ENCODE peak calls at places on chromosome 9, in seven cellular contexts. K is suprapubic skin, R is body of pancreas, V is fibroblast of lung, M is right atrium auricular region, G is stomach, H is HCT116. X is an unnamed sample.
A peak's percentile ranks its signal among the peaks of the same experiment; 100 is the strongest.

GRCh38 chr9:36772449-36773370 is 200.0 kb downstream of the MELK start:
- DNase-seq in K (no peak), V (peak; percentile 19), H (no peak), G (no peak), R (no peak), M (no peak), X (no peak)

GRCh38 chr9:108297025-108297424 is 558.8 kb downstream of the ACTL7B start:
- DNase-seq in V (peak; percentile 74), K (peak; percentile 84), R (no peak), G (no peak), M (no peak), H (no peak), X (no peak)

GRCh38 chr9:35193762-35194161 is 32.0 kb downstream of the UNC13B start:
- DNase-seq in H (no peak), R (no peak), K (no peak), M (no peak), G (no peak), V (no peak), X (no peak)

GRCh38 chr9:128921881-128922763 is 1.3 kb downstream of the PHYHD1 start:
- DNase-seq in R (peak; percentile 70), M (peak; percentile 69), G (peak; percentile 55), V (peak; percentile 33), K (no peak), H (no peak), X (no peak)

GRCh38 chr9:107907715-107908114 is 418.1 kb upstream of the KLF4 start:
- DNase-seq in M (no peak), V (no peak), H (no peak), R (no peak), K (no peak), G (no peak), X (no peak)

GRCh38 chr9:109381011-109381729 is 60.3 kb upstream of the EPB41L4B start:
- DNase-seq in M (no peak), R (no peak), H (no peak), K (no peak), V (peak; percentile 72), G (no peak), X (no peak)

GRCh38 chr9:132703336-132703735 is 33.1 kb downstream of the GTF3C4 start:
- DNase-seq in H (no peak), K (no peak), R (no peak), V (peak; percentile 10), G (no peak), M (no peak), X (no peak)

GRCh38 chr9:77210116-77210515 is 32.8 kb downstream of the VPS13A start:
- DNase-seq in G (no peak), R (no peak), H (no peak), M (no peak), V (peak; percentile 47), K (no peak), X (no peak)

GRCh38 chr9:74662616-74663015 is 165.5 kb downstream of the RORB start:
- DNase-seq in G (no peak), K (no peak), H (no peak), M (no peak), V (no peak), R (no peak), X (no peak)

GRCh38 chr9:18457498-18457897 is 16.5 kb upstream of the ADAMTSL1 start:
- DNase-seq in M (no peak), V (peak; percentile 52), G (no peak), H (no peak), R (no peak), K (no peak), X (no peak)

GRCh38 chr9:101400120-101400519 is 1.5 kb downstream of the ZNF189 start:
- DNase-seq in G (no peak), K (no peak), M (no peak), R (peak; percentile 46), H (no peak), V (peak; percentile 6), X (no peak)

GRCh38 chr9:137515338-137515724 is 34.9 kb downstream of the PNPLA7 start:
- DNase-seq in K (no peak), R (no peak), H (no peak), V (no peak), M (no peak), G (no peak), X (no peak)

GRCh38 chr9:12935714-12936113 is 160.9 kb downstream of the LURAP1L start:
- DNase-seq in G (no peak), V (peak; percentile 69), H (no peak), K (no peak), M (no peak), R (no peak), X (no peak)

GRCh38 chr9:131635285-131635684 is 90.0 kb downstream of the PRRT1B start:
- DNase-seq in K (peak; percentile 93), V (peak; percentile 98), M (peak; percentile 93), H (peak; percentile 71), R (peak; percentile 84), G (peak; percentile 81), X (peak; percentile 75)

GRCh38 chr9:124770359-124771020 is 621 bp downstream of the NR6A1 start:
- DNase-seq in V (no peak), M (no peak), K (peak; percentile 78), H (no peak), G (no peak), R (peak; percentile 45), X (no peak)

GRCh38 chr9:72983512-72984021 is 30.7 kb upstream of the ALDH1A1 start:
- DNase-seq in K (no peak), M (no peak), G (no peak), R (no peak), H (no peak), V (peak; percentile 6), X (no peak)

GRCh38 chr9:112332272-112332671 is 1.1 kb downstream of the PTBP3 start:
- DNase-seq in G (no peak), V (no peak), K (no peak), H (no peak), M (no peak), R (no peak), X (no peak)

GRCh38 chr9:133098871-133099270 is 22.2 kb downstream of the RALGDS start:
- DNase-seq in V (no peak), M (no peak), K (peak; percentile 53), G (no peak), R (no peak), H (no peak), X (no peak)

GRCh38 chr9:16624356-16624755 is 246.1 kb downstream of the BNC2 start:
- DNase-seq in R (no peak), H (no peak), G (no peak), M (no peak), K (no peak), V (no peak), X (no peak)

GRCh38 chr9:16619897-16620296 is 250.6 kb downstream of the BNC2 start:
- DNase-seq in V (no peak), K (no peak), R (no peak), M (no peak), H (no peak), G (no peak), X (no peak)

GRCh38 chr9:16619341-16619740 is 251.1 kb downstream of the BNC2 start:
- DNase-seq in K (no peak), H (no peak), G (no peak), M (no peak), R (no peak), V (no peak), X (no peak)

GRCh38 chr9:16625106-16625505 is 245.4 kb downstream of the BNC2 start:
- DNase-seq in K (no peak), M (no peak), V (peak; percentile 50), R (no peak), H (no peak), G (no peak), X (no peak)

DNA sequence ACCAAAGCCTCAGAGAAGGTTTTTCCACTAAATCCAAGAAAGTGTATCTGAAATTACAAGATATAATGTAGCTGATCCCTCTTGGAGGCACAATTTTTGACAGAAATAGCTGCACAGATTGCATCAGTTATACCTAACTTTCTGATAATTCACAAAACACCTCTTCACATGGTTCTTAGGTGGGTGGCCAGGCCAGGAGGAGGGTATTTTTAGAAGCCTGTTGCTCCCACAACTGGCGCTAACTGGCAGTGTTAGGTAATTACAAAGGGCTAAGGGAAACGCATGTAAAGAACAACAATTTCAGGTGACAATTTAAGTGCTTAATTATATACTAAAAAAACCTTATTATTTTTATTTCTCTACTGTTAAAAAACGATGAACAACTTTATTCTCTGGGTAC is 247.9 kb downstream of the BNC2 start:
- DNase-seq in V (no peak), R (no peak), G (no peak), M (no peak), K (no peak), H (no peak), X (no peak)
- H3K4me1 ChIP-seq in V (peaks cover 21% of the 10 kb centered on the region), R (no peaks in the 10 kb centered on the region), G (no peaks in the 10 kb centered on the region), M (peaks cover 27% of the 10 kb centered on the region), K (peaks cover 26% of the 10 kb centered on the region), H (no peaks in the 10 kb centered on the region), X (no peaks in the 10 kb centered on the region)

GRCh38 chr9:90921104-90921503 is 119.5 kb downstream of the SYK start:
- DNase-seq in K (no peak), M (peak; percentile 71), H (no peak), V (no peak), R (peak; percentile 51), G (peak; percentile 76), X (no peak)
- H3K27ac ChIP-seq in K (peak overlapping the region; percentile 54), M (peak overlapping the region; percentile 62), H (no peak overlapping the region), V (no peak overlapping the region), R (no peak overlapping the region), G (no peak overlapping the region), X (no peak overlapping the region)

DNA sequence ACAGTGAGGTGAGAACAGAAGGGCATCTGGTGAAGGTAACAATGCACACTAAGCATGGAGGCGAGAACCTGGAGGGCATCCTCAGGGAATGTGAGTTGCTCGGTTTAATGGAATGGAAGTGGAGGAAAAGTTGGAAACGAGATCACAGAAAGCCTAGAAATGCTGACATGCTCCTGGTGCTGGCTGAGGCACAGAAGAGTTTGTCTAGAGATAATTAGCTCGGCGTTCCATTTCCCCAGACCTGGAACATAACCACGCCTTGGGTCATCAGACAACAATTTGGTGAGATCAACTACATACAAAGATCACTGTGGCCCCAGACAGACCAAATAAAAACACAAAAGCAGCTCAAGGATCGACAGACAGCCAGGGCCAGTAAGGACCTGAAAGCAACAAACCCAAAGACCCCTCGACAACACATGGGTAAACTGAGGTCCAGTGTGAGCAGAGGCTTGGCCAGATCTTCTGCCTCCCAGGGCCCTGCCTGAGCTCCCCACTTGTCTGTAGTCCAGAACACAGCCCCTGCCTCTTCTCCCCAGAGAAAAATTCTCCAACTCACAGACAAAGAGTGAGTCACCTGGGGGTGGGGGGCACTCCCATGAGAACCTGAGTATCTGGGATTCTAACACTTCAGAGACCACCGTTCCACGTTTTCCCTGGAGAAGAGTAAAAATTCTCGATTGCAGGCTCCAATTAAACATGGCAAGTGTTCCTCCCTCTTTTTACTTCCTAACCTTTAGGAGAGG is 52.5 kb downstream of the SHB start:
- DNase-seq in V (peak; percentile 93), G (no peak), K (no peak), H (no peak), R (no peak), M (no peak), X (no peak)
- H3K4me3 ChIP-seq in V (no peak overlapping the region), G (no peak overlapping the region), K (no peak overlapping the region), H (no peak overlapping the region), R (no peak overlapping the region), M (no peak overlapping the region), X (no peak overlapping the region)

DNA sequence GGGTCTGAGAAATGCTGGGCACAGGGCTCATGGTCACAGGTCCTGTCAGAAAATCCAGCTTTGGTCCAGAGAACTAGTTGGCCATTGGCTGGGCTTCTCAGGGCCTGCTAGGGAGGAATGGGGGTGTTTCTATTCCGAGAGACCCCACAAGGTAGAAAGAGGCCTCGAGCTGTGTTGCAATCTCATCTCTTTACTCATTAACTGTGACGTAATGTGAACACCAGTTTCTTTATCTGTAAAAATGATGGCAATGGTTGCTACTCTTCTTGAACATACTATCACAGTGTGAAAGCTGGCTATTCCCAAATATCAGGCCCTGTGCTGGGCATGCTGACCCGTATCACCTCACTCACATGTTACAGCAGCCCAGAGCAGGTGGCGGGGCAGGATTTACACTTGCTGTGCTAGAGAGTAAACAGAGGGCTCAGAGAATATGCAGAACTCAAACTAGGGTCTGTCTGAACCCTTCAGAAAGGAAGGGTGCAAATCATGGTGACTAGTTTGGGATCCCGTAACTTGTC is 35.7 kb upstream of the SLC25A51 start:
- DNase-seq in H (no peak), K (no peak), G (no peak), R (no peak), V (no peak), M (no peak), X (no peak)
- H3K4me1 ChIP-seq in H (peaks cover 69% of the 10 kb centered on the region), K (peaks cover 44% of the 10 kb centered on the region), G (peaks cover 22% of the 10 kb centered on the region), R (peaks cover 31% of the 10 kb centered on the region), V (peaks cover 46% of the 10 kb centered on the region), M (peaks cover 64% of the 10 kb centered on the region), X (no peaks in the 10 kb centered on the region)